ENCODE peak calls at places on chromosomes 4 and X, in six cellular contexts. N is stimulated activated CD8-positive, alpha-beta memory T cell treated with anti-CD3 and anti-CD28 coated beads, Interleukin-15, amount 100 ng/mL, for 4 hours; C is glomerular endothelial cell; Y is stimulated activated CD4-positive, alpha-beta T cell treated with anti-CD3 and anti-CD28 coated beads, Interleukin-1b, Interleukin-23, amount 100 ng/mL, for 48 hours; H is endodermal cell; P is ovary. V is an unnamed sample.
A peak's percentile ranks its signal among the peaks of the same experiment; 100 is the strongest.

GRCh38 chr4:126144838-126145237 is 830.1 kb downstream of the FAT4 start:
- DNase-seq in Y (no peak), C (no peak), P (no peak), H (no peak), N (no peak), V (no peak)

GRCh38 chrX:108464604-108465003 is 25.0 kb downstream of the COL4A5 start:
- DNase-seq in N (no peak), Y (no peak), C (no peak), H (no peak), P (no peak), V (no peak)

GRCh38 chrX:119455264-119455663 is 13.0 kb upstream of the SLC25A5 start:
- DNase-seq in H (no peak), N (no peak), C (no peak), Y (no peak), P (no peak), V (no peak)

GRCh38 chrX:12548746-12549145 is 242.5 kb upstream of the PRPS2 start:
- DNase-seq in C (no peak), Y (no peak), P (no peak), H (peak; percentile 81), N (no peak), V (no peak)

GRCh38 chrX:52990848-52991247 is 32.5 kb upstream of the FAM156A start:
- DNase-seq in H (no peak), C (no peak), N (no peak), Y (no peak), P (no peak), V (no peak)

GRCh38 chrX:9340619-9341304 is 124.1 kb upstream of the TBL1X start:
- DNase-seq in P (peak; percentile 48), N (no peak), H (peak; percentile 64), Y (peak; percentile 10), C (no peak), V (no peak)

GRCh38 chr4:47642985-47643745 is 158.1 kb downstream of the ATP10D start:
- DNase-seq in H (no peak), Y (no peak), N (no peak), C (no peak), P (no peak), V (peak; percentile 7)

GRCh38 chr4:917992-918391 is 14.1 kb downstream of the GAK start:
- DNase-seq in P (no peak), C (no peak), N (no peak), Y (no peak), H (no peak), V (no peak)

GRCh38 chr4:150818661-150819060 is 196.4 kb downstream of the LRBA start:
- DNase-seq in C (no peak), N (no peak), P (no peak), Y (no peak), H (no peak), V (no peak)

GRCh38 chr4:32672369-32672768 is 1952.2 kb downstream of the PCDH7 start:
- DNase-seq in P (no peak), C (no peak), Y (no peak), H (no peak), N (no peak), V (no peak)

GRCh38 chr4:170529760-170530440 is 440.1 kb upstream of the AADAT start:
- DNase-seq in P (no peak), N (no peak), C (no peak), Y (no peak), H (no peak), V (no peak)

GRCh38 chr4:7807351-7807921 is 132.2 kb downstream of the AFAP1 start:
- DNase-seq in H (no peak), Y (no peak), N (no peak), P (no peak), C (no peak), V (no peak)

GRCh38 chr4:128484896-128485295 is 197.3 kb upstream of the PGRMC2 start:
- DNase-seq in Y (no peak), C (no peak), H (no peak), N (no peak), P (no peak), V (no peak)

GRCh38 chr4:174538123-174538875 is 16.0 kb upstream of the HPGD start:
- DNase-seq in N (no peak), H (no peak), Y (no peak), P (no peak), C (no peak), V (no peak)

GRCh38 chr4:25943312-25943711 is 29.3 kb downstream of the SMIM20 start:
- DNase-seq in N (no peak), H (no peak), Y (no peak), C (no peak), P (no peak), V (no peak)

GRCh38 chr4:156983366-156983765 is 11.8 kb upstream of the PDGFC start:
- DNase-seq in P (no peak), H (no peak), N (no peak), C (no peak), Y (no peak), V (no peak)

GRCh38 chrX:65127804-65128203 is 151.6 kb upstream of the ZC4H2 start:
- DNase-seq in C (no peak), Y (no peak), P (no peak), H (no peak), N (no peak), V (no peak)